ENCODE peak calls at places on chromosomes 1 and 21, in five cellular contexts. V, X, K, R and I are unnamed samples.

GRCh38 chr1:116724765-116725375 is 29.4 kb upstream of the CD2 start:
- DNase-seq in K (peak), X (peak), R (no peak), V (peak), I (no peak)

GRCh38 chr1:206457408-206457807 is 12.9 kb upstream of the IKBKE start:
- DNase-seq in X (no peak), V (no peak), K (no peak), R (no peak), I (no peak)

GRCh38 chr1:12244078-12244477 is 14.2 kb downstream of the VPS13D start:
- DNase-seq in X (no peak), R (no peak), V (no peak), K (peak), I (no peak)

GRCh38 chr1:185648858-185649589 is 85.2 kb upstream of the HMCN1 start:
- DNase-seq in X (no peak), R (no peak), V (no peak), K (no peak), I (no peak)

GRCh38 chr1:158145173-158145719 is 35.4 kb upstream of the CD1D start:
- DNase-seq in K (no peak), X (no peak), R (peak), V (peak), I (no peak)

GRCh38 chr1:235972316-235973090 is 92.4 kb downstream of the NID1 start:
- DNase-seq in R (no peak), X (no peak), K (no peak), V (no peak), I (no peak)

GRCh38 chr1:161502641-161503393 is 2.4 kb upstream of the FCGR2A start:
- DNase-seq in V (no peak), X (no peak), K (no peak), R (no peak), I (no peak)

GRCh38 chr1:167926486-167926997 is 9.9 kb upstream of the DCAF6 start:
- DNase-seq in X (peak), V (peak), K (peak), R (no peak), I (no peak)

GRCh38 chr1:204320413-204320812 is 39.3 kb downstream of the PLEKHA6 start:
- DNase-seq in X (no peak), R (no peak), V (no peak), K (no peak), I (no peak)

GRCh38 chr1:181485276-181486097 is 2.2 kb downstream of the CACNA1E start:
- DNase-seq in X (no peak), V (no peak), R (no peak), K (peak), I (no peak)

GRCh38 chr1:86741947-86742572 is 37.7 kb downstream of the SH3GLB1 start:
- DNase-seq in V (no peak), R (no peak), X (peak), K (peak), I (no peak)

GRCh38 chr1:183251101-183251958 is 65.3 kb downstream of the LAMC2 start:
- DNase-seq in R (no peak), K (no peak), X (peak), V (no peak), I (no peak)

GRCh38 chr1:55727010-55727409 is 511.8 kb upstream of the USP24 start:
- DNase-seq in K (no peak), X (no peak), V (no peak), R (no peak), I (no peak)

GRCh38 chr1:164137273-164137947 is 421.6 kb upstream of the PBX1 start:
- DNase-seq in R (no peak), K (no peak), X (no peak), V (no peak), I (no peak)

GRCh38 chr1:85195703-85196102 is 5.1 kb downstream of the SYDE2 start:
- DNase-seq in V (no peak), K (no peak), X (no peak), R (no peak), I (no peak)

GRCh38 chr1:211735208-211736170 is 60.1 kb upstream of the NEK2 start:
- DNase-seq in R (peak), K (no peak), V (no peak), X (peak), I (no peak)

GRCh38 chr1:74193908-74194307 is 4.1 kb downstream of the LRRIQ3 start:
- DNase-seq in X (no peak), V (no peak), K (no peak), R (no peak), I (no peak)

GRCh38 chr1:12073796-12074195 is 10.7 kb downstream of the TNFRSF8 start:
- DNase-seq in R (no peak), K (no peak), V (no peak), X (no peak), I (no peak)

GRCh38 chr1:172414331-172414730 is 6.2 kb upstream of the C1orf105 start:
- DNase-seq in R (no peak), V (no peak), X (no peak), K (no peak), I (no peak)

GRCh38 chr1:67921725-67922489 is 88.6 kb upstream of the GNG12 start:
- DNase-seq in X (no peak), V (no peak), K (no peak), R (no peak), I (no peak)

GRCh38 chr1:79667848-79668696 is 661.5 kb upstream of the ADGRL4 start:
- DNase-seq in X (no peak), V (no peak), K (no peak), R (no peak), I (no peak)

GRCh38 chr1:44723496-44724407 is 7.2 kb downstream of the RNU5D-1 start:
- DNase-seq in V (no peak), X (peak), K (no peak), R (no peak), I (no peak)

GRCh38 chr21:38470762-38471161 is 27.5 kb downstream of the ERG start:
- DNase-seq in V (no peak), R (no peak), K (no peak), X (no peak), I (no peak)

GRCh38 chr1:93605812-93606512 is 75.7 kb downstream of the BCAR3 start:
- DNase-seq in K (no peak), R (no peak), V (no peak), X (peak), I (no peak)

GRCh38 chr21:36478941-36479340 is 981 bp downstream of the CLDN14 start:
- DNase-seq in K (peak), R (no peak), X (no peak), V (peak), I (no peak)

GRCh38 chr21:32516729-32517649 is 68.3 kb downstream of the TCP10L start:
- DNase-seq in R (no peak), K (no peak), V (no peak), X (no peak), I (no peak)

GRCh38 chr21:41065539-41065938 is 102.4 kb upstream of the BACE2 start:
- DNase-seq in V (no peak), X (no peak), K (no peak), R (no peak), I (no peak)

GRCh38 chr1:107622975-107623374 is 342.0 kb downstream of the VAV3 start:
- DNase-seq in X (no peak), K (no peak), R (no peak), V (no peak), I (no peak)

GRCh38 chr1:35361638-35362037 is 93.1 kb downstream of the ZMYM4 start:
- DNase-seq in K (peak), R (no peak), X (no peak), V (no peak), I (no peak)

GRCh38 chr1:217717959-217718358 is 86.8 kb downstream of the SPATA17 start:
- DNase-seq in R (no peak), V (no peak), K (no peak), X (no peak), I (no peak)

DNA sequence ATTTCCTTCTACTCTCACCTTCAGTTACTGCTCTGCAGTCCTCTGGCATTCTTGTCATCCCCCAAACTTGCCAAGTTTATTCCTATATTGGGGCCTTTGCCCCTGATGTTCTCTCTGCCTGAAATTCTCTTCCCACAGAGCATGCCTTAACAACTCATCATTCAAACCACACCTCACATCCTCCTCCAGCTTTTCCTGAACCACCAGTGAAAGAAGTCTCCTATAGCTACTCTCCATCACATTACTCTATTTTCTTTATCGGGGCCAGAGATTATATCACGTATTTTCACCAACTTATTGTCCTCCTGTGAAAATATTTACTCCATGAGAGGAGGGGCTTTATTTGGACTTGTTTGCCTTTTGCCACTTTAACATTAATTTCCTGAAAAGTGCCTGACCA is 32.1 kb downstream of the EXTL2 start:
- DNase-seq in V (no peak), X (no peak), K (no peak), R (no peak), I (no peak)
- H3K4me3 ChIP-seq in V (no peak), X (no peak), K (no peak), R (no peak), I (no peak)

GRCh38 chr1:8010080-8010664 is 15.9 kb downstream of the ERRFI1 start:
- DNase-seq in X (no peak), V (peak), R (no peak), K (no peak), I (no peak)

GRCh38 chr1:8006037-8006963 is 19.8 kb downstream of the ERRFI1 start:
- DNase-seq in X (no peak), K (no peak), R (no peak), V (no peak), I (no peak)

GRCh38 chr1:8011016-8011415 is 15.1 kb downstream of the ERRFI1 start:
- DNase-seq in X (no peak), V (no peak), K (no peak), R (no peak), I (no peak)

GRCh38 chr1:8011923-8012858 is 13.9 kb downstream of the ERRFI1 start:
- DNase-seq in K (no peak), X (no peak), V (no peak), R (no peak), I (no peak)

GRCh38 chr1:8009043-8010002 is 16.8 kb downstream of the ERRFI1 start:
- DNase-seq in K (no peak), V (no peak), R (no peak), X (no peak), I (no peak)
- H3K27ac ChIP-seq in K (peak), V (peak), R (no peak), X (no peak), I (no peak)

GRCh38 chr1:63537940-63538339 is 14.6 kb downstream of the EFCAB7 start:
- DNase-seq in V (no peak), X (no peak), R (no peak), K (peak), I (no peak)
- TF ChIP-seq CTCF in V (peak), X (no peak), R (peak), K (no peak), I (peak)

GRCh38 chr21:44351535-44352252 is 1.7 kb upstream of the TRPM2 start:
- DNase-seq in K (no peak), V (no peak), X (no peak), R (no peak), I (no peak)

GRCh38 chr21:44352253-44352860 is 1.1 kb upstream of the TRPM2 start:
- DNase-seq in R (no peak), K (no peak), X (no peak), V (no peak), I (no peak)

GRCh38 chr21:44354775-44355771 is 1.7 kb downstream of the TRPM2 start:
- DNase-seq in R (no peak), X (no peak), V (no peak), K (no peak), I (no peak)

GRCh38 chr21:44354001-44354405 is 582 bp downstream of the TRPM2 start:
- DNase-seq in V (no peak), X (no peak), R (no peak), K (no peak), I (no peak)

DNA sequence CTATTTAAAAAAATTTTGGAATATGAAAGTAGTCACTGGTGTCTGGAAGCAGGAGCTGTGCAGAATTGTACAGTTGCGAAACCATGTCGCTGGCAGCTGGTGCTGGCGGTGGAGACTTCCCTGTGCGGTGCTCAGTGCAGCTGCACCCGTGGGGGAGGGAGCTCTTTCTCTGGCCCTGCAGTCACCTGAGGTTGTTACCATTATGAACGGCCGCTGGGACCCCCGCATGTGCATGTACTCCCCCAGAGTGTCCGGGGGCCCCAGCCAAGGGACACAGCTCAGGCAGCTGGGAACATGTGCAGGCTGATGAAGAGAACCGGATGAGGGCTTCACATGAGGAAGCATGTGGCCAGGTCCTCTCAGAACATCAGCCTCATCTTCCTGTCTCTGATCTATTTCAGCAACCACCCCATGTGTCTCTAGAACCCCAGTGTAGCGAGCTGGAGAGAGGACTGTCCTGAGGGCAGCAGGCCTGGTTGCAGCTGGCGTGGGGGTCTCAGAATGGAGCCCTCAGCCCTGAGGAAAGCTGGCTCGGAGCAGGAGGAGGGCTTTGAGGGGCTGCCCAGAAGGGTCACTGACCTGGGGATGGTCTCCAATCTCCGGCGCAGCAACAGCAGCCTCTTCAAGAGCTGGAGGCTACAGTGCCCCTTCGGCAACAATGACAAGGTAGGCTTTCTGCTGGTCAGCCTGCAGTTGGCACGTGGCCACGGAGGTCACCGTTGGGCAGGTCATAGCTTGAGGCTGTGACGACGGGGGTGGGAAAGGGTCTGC is at the start of gene TRPM2:
- DNase-seq in R (no peak), X (peak), K (no peak), V (peak), I (no peak)
- H3K4me3 ChIP-seq in R (peak), X (peak), K (no peak), V (peak), I (no peak)

DNA sequence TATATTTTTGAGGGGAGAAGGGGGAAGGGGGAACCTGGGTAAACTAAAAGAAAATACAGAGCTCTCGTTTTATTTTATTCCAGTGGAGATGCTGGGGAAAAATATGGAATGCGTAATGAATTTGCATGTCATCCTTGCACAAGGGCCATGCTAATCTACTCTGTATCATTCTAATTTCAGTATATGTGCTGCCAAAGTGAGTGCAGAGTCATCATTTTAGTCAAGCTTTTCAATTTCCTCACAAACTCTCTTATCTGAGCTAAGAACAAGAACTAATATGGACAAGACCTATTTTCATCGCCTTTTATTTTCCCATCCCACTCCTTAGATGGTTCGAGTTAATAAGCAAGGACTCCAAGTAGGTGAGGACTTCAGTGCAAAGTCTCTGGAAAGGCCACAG is 13.2 kb downstream of the ADORA3 start:
- DNase-seq in X (no peak), K (no peak), R (no peak), V (no peak), I (no peak)
- H3K27ac ChIP-seq in X (peak), K (no peak), R (peak), V (peak), I (peak)

GRCh38 chr1:234954613-234955012 is 174.0 kb downstream of the TOMM20 start:
- DNase-seq in R (no peak), V (no peak), X (no peak), K (no peak), I (peak)
- TF ChIP-seq CTCF in R (no peak), V (no peak), X (no peak), K (no peak), I (no peak)

DNA sequence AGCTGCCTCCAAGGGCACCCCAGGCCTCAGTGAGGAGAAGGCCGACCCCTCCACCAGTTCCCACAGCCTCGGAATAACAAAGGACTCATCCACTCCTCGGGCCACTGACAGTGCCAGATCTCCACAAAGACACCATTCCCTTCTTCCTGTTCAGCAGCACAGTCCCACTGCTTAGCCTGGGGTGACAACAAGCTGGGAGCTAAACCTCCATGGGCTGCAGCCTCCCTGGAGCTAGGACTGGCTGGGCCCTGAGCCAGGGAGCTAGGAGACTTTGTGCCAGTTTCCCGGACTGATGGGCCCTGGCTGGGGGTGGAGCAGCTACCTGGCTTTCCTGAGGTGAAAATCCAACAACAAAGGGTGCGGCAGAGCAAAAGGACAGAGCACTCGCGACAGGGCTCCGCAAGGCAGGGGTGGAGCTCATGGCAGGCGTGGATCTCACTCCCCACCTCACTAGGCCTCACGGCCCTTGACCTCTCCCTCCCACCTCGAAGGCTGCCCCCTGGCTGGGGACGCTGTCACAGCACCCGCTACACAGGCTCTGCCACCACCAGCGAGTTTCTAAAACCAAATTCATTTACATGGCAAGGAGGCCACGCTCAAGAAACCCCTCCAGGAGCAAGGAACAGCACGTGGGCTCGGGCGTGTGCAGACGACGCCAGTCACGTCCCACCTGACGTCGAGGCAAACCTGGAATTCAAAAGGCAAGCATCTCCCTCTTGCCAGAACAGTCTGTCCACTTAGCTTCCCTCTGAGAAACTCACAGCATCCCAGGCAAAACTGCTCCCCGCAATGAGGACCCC is 13.8 kb downstream of the SLC35E2B start:
- DNase-seq in R (no peak), K (peak), X (peak), V (peak), I (no peak)
- H3K4me3 ChIP-seq in R (peak), K (no peak), X (peak), V (no peak), I (no peak)